ENCODE peak calls at places on chromosomes 12 and 14, in four cellular contexts. One of them, this sample, is unnamed. For H3K9me3, the result is how much of the 10 kb centered on the place peaks cover.

GRCh38 chr14:56108057-56108456 is 10.2 kb upstream of the PELI2 start:
- DNase-seq in effector memory CD4-positive, alpha-beta T cell: no peak
- DNase-seq in right cardiac atrium: no peak
- DNase-seq in cardiac muscle cell: no peak
- DNase-seq in this sample: no peak

GRCh38 chr12:11797317-11797913 is 147.9 kb downstream of the ETV6 start:
- DNase-seq in right cardiac atrium: peak
- DNase-seq in cardiac muscle cell: peak
- DNase-seq in effector memory CD4-positive, alpha-beta T cell: no peak
- DNase-seq in this sample: no peak

GRCh38 chr14:91387135-91387849 is 30.3 kb downstream of the CCDC88C start:
- DNase-seq in right cardiac atrium: no peak
- DNase-seq in effector memory CD4-positive, alpha-beta T cell: no peak
- DNase-seq in cardiac muscle cell: peak
- DNase-seq in this sample: no peak

GRCh38 chr12:121809712-121810116 is 5.9 kb downstream of the SETD1B start:
- DNase-seq in effector memory CD4-positive, alpha-beta T cell: no peak
- DNase-seq in right cardiac atrium: no peak
- DNase-seq in cardiac muscle cell: no peak
- DNase-seq in this sample: no peak

GRCh38 chr14:89165189-89165809 is 251.7 kb downstream of the FOXN3 start:
- DNase-seq in cardiac muscle cell: peak
- DNase-seq in effector memory CD4-positive, alpha-beta T cell: no peak
- DNase-seq in right cardiac atrium: peak
- DNase-seq in this sample: no peak

GRCh38 chr12:32819424-32819823 is 63.7 kb upstream of the YARS2 start:
- DNase-seq in right cardiac atrium: no peak
- DNase-seq in cardiac muscle cell: no peak
- DNase-seq in effector memory CD4-positive, alpha-beta T cell: no peak
- DNase-seq in this sample: no peak

GRCh38 chr12:4874671-4875070 is 35.0 kb upstream of the KCNA1 start:
- DNase-seq in right cardiac atrium: no peak
- DNase-seq in cardiac muscle cell: no peak
- DNase-seq in effector memory CD4-positive, alpha-beta T cell: no peak
- DNase-seq in this sample: no peak

GRCh38 chr14:37787879-37788494 is 192.6 kb downstream of the TTC6 start:
- DNase-seq in right cardiac atrium: no peak
- DNase-seq in cardiac muscle cell: no peak
- DNase-seq in effector memory CD4-positive, alpha-beta T cell: no peak
- DNase-seq in this sample: no peak

GRCh38 chr14:88195676-88196075 is 127.4 kb downstream of the KCNK10 start:
- DNase-seq in cardiac muscle cell: peak
- DNase-seq in right cardiac atrium: no peak
- DNase-seq in effector memory CD4-positive, alpha-beta T cell: no peak
- DNase-seq in this sample: no peak

GRCh38 chr12:57755454-57756372 is 810 bp downstream of the MARCHF9 start:
- DNase-seq in effector memory CD4-positive, alpha-beta T cell: no peak
- DNase-seq in cardiac muscle cell: no peak
- DNase-seq in right cardiac atrium: no peak
- DNase-seq in this sample: peak

GRCh38 chr12:118371354-118372282 is 1.1 kb downstream of the TAOK3 start:
- DNase-seq in effector memory CD4-positive, alpha-beta T cell: no peak
- DNase-seq in right cardiac atrium: peak
- DNase-seq in cardiac muscle cell: no peak
- DNase-seq in this sample: no peak

GRCh38 chr12:52247622-52248540 is 14.8 kb downstream of the KRT7 start:
- DNase-seq in effector memory CD4-positive, alpha-beta T cell: no peak
- DNase-seq in cardiac muscle cell: no peak
- DNase-seq in right cardiac atrium: no peak
- DNase-seq in this sample: no peak

GRCh38 chr12:94603434-94604068 is 46.8 kb downstream of the TMCC3 start:
- DNase-seq in effector memory CD4-positive, alpha-beta T cell: peak
- DNase-seq in right cardiac atrium: peak
- DNase-seq in cardiac muscle cell: no peak
- DNase-seq in this sample: peak

GRCh38 chr14:103549361-103550311 is 12.8 kb downstream of the BAG5 start:
- DNase-seq in cardiac muscle cell: no peak
- DNase-seq in effector memory CD4-positive, alpha-beta T cell: no peak
- DNase-seq in right cardiac atrium: no peak
- DNase-seq in this sample: no peak

GRCh38 chr12:116150001-116150400 is 127.5 kb downstream of the MED13L start:
- DNase-seq in right cardiac atrium: no peak
- DNase-seq in cardiac muscle cell: no peak
- DNase-seq in effector memory CD4-positive, alpha-beta T cell: no peak
- DNase-seq in this sample: no peak

GRCh38 chr14:69501362-69501964 is 16.9 kb downstream of the PLEKHD1 start:
- DNase-seq in cardiac muscle cell: peak
- DNase-seq in effector memory CD4-positive, alpha-beta T cell: no peak
- DNase-seq in right cardiac atrium: peak
- DNase-seq in this sample: no peak

GRCh38 chr12:43776498-43776897 is 17.7 kb downstream of the IRAK4 start:
- DNase-seq in cardiac muscle cell: peak
- DNase-seq in effector memory CD4-positive, alpha-beta T cell: no peak
- DNase-seq in right cardiac atrium: no peak
- DNase-seq in this sample: no peak

GRCh38 chr12:68119724-68120211 is 39.8 kb downstream of the IFNG start:
- DNase-seq in cardiac muscle cell: no peak
- DNase-seq in right cardiac atrium: no peak
- DNase-seq in effector memory CD4-positive, alpha-beta T cell: peak
- DNase-seq in this sample: no peak

GRCh38 chr12:111308473-111308872 is 60.4 kb downstream of the PHETA1 start:
- DNase-seq in effector memory CD4-positive, alpha-beta T cell: no peak
- DNase-seq in cardiac muscle cell: no peak
- DNase-seq in right cardiac atrium: no peak
- DNase-seq in this sample: no peak

GRCh38 chr12:124774462-124775167 is 89.0 kb downstream of the SCARB1 start:
- DNase-seq in right cardiac atrium: peak
- DNase-seq in effector memory CD4-positive, alpha-beta T cell: peak
- DNase-seq in cardiac muscle cell: peak
- DNase-seq in this sample: no peak

GRCh38 chr14:76929927-76930326 is 98.6 kb downstream of the IRF2BPL start:
- DNase-seq in effector memory CD4-positive, alpha-beta T cell: peak
- DNase-seq in cardiac muscle cell: no peak
- DNase-seq in right cardiac atrium: peak
- DNase-seq in this sample: peak

GRCh38 chr14:29906256-29906885 is 21.3 kb downstream of the PRKD1 start:
- DNase-seq in cardiac muscle cell: peak
- DNase-seq in right cardiac atrium: no peak
- DNase-seq in effector memory CD4-positive, alpha-beta T cell: no peak
- DNase-seq in this sample: no peak

GRCh38 chr12:106740813-106741212 is 33.7 kb upstream of the RIC8B start:
- DNase-seq in right cardiac atrium: no peak
- DNase-seq in effector memory CD4-positive, alpha-beta T cell: no peak
- DNase-seq in cardiac muscle cell: no peak
- DNase-seq in this sample: no peak

GRCh38 chr14:87944987-87945604 is 47.9 kb downstream of the GALC start:
- DNase-seq in cardiac muscle cell: peak
- DNase-seq in right cardiac atrium: no peak
- DNase-seq in effector memory CD4-positive, alpha-beta T cell: no peak
- DNase-seq in this sample: no peak

DNA sequence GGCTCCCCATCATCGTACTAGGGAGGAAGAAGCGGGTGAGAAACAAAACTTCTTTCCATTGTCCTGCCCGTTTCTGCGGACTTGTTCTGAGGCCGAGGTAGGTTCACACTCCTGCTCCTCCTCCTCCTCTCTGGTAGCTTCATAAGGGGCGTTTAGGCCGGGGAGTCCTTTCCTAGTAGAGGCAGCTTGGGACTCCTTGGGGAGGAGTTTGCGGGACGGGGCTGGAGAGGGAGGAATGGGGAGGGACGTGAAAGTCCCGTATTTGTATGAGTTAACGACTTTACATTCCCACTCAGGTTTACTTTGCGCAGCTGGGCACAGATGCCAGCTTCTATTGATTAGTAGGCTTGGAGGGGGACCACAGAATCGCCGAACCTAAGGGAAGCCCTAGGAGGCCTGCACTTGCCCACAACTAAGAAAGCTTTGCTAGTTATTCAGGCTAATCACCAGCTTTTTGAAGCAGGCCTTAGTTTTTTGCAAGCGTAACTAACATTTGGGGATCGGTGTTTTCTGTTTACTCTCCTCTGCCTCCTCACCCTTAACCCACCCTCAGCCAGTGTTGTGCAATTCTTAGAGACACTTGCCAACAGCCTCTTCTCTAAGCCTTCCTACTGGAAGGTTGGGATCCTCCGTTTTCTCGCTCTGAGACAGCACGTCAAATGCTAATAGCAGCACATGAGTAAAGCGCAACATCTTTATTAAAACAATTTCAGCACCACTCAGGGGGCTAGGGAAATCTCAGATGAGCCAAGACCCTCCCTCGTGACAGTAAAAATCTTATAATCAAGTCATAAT is 499 bp downstream of the RNASE4 start:
- DNase-seq in cardiac muscle cell: peak
- DNase-seq in right cardiac atrium: peak
- DNase-seq in effector memory CD4-positive, alpha-beta T cell: no peak
- DNase-seq in this sample: no peak
- H3K9me3 ChIP-seq in cardiac muscle cell: under half
- H3K9me3 ChIP-seq in right cardiac atrium: under half
- H3K9me3 ChIP-seq in effector memory CD4-positive, alpha-beta T cell: under half
- H3K9me3 ChIP-seq in this sample: under half

GRCh38 chr14:105899071-105899641 is 372.8 kb downstream of the TMEM121 start:
- DNase-seq in effector memory CD4-positive, alpha-beta T cell: no peak
- DNase-seq in right cardiac atrium: peak
- DNase-seq in cardiac muscle cell: no peak
- DNase-seq in this sample: no peak
- H3K9me3 ChIP-seq in effector memory CD4-positive, alpha-beta T cell: under half
- H3K9me3 ChIP-seq in right cardiac atrium: under half
- H3K9me3 ChIP-seq in cardiac muscle cell: under half
- H3K9me3 ChIP-seq in this sample: under half

DNA sequence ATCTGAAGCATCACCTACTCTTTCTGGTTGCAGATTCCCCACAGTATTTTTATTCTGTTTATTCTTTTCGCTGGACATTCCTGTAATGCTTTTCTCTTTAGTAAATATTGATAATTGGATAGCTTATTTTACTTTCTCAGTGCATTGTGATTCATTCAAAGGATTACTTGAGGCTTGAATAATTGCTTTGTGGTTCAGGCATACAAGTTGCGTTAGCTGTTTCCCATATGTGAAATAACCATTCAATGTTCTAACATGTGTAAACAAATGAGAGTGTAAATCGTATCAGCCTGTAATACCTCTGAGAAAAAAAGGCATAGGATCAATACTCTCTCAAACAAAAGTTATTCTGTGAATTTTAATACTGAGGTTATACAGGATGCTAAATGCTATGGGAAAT is 1004.2 kb upstream of the SEL1L start:
- DNase-seq in effector memory CD4-positive, alpha-beta T cell: no peak
- DNase-seq in right cardiac atrium: no peak
- DNase-seq in cardiac muscle cell: no peak
- DNase-seq in this sample: no peak
- H3K9me3 ChIP-seq in effector memory CD4-positive, alpha-beta T cell: under half
- H3K9me3 ChIP-seq in right cardiac atrium: under half
- H3K9me3 ChIP-seq in cardiac muscle cell: under half
- H3K9me3 ChIP-seq in this sample: under half

DNA sequence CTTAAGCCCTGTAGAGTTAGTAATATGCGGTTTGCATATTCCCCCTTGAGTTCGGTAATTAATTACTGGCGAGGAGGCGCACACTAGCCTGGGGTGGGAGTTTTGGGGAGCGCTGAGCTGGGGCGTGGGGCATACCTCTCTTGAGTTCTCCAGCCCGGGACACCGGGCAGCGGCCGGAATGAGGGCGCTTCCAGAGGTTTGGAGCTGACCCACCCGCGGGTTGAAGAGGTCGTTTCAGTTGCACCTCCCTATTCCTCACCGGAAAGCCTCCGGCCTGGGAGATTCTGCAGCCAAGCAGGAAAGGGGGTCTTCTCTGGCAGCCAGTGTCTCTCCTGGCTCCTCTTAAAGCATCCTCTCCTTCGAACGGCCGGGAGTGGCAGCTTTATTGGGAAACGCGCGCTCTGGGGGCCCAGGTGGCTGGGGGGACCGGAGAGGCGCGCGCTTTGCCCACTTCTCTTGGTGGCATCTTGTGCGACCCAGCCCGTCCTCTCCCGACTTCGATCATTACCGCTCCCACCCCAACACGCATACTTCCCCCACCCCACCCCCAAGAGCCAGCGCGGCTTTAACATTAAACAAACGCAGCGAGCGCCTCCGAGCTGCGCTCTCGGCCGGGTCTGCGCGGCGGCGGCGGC is 3.9 kb upstream of the LHX5 start:
- DNase-seq in cardiac muscle cell: no peak
- DNase-seq in right cardiac atrium: no peak
- DNase-seq in effector memory CD4-positive, alpha-beta T cell: no peak
- DNase-seq in this sample: no peak
- H3K9me3 ChIP-seq in cardiac muscle cell: under half
- H3K9me3 ChIP-seq in right cardiac atrium: under half
- H3K9me3 ChIP-seq in effector memory CD4-positive, alpha-beta T cell: under half
- H3K9me3 ChIP-seq in this sample: under half

DNA sequence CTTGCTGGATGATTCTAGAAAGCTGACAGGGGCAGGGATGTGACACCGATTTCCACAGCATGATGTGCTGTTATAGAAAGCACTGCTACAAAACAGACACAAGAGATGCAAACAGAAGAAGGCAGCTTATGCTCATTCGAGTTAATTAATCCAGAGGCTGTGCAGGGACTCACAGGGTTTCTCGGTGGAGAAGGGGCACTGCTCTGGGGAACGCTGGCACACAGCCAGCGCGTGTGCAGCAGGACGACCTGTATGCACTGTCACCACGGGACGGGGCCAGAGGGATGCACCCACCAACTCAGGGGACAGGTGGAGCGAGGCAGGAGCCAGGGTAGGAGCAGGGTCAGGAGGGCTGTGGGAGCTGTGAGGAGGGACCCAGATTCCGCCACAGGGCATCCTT is 143.5 kb downstream of the RIMBP2 start:
- DNase-seq in cardiac muscle cell: no peak
- DNase-seq in right cardiac atrium: no peak
- DNase-seq in effector memory CD4-positive, alpha-beta T cell: no peak
- DNase-seq in this sample: no peak
- H3K9me3 ChIP-seq in cardiac muscle cell: under half
- H3K9me3 ChIP-seq in right cardiac atrium: under half
- H3K9me3 ChIP-seq in effector memory CD4-positive, alpha-beta T cell: under half
- H3K9me3 ChIP-seq in this sample: under half

GRCh38 chr14:20144820-20145219 is 6.2 kb downstream of the OR4N5 start:
- DNase-seq in cardiac muscle cell: no peak
- DNase-seq in effector memory CD4-positive, alpha-beta T cell: no peak
- DNase-seq in right cardiac atrium: no peak
- DNase-seq in this sample: no peak
- H3K9me3 ChIP-seq in cardiac muscle cell: under half
- H3K9me3 ChIP-seq in effector memory CD4-positive, alpha-beta T cell: under half
- H3K9me3 ChIP-seq in right cardiac atrium: under half
- H3K9me3 ChIP-seq in this sample: under half

DNA sequence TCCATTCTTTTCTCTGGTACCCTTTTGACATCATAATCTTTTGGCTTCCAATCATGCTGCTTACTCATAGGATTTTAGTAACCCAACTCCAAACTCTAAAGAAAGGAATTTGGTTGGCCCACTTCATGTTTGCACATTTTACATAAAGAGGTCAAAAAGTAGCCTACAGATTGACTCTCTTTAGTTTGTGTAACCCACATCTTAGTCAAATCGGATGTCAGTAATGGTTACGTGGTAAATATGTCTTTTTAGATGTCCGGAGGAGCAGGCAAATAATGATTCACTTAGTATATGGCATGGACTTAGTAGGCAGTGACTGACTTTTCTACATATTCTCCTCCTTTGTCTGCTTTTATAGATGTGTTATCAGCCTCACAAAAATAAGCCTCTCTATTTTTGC is 711.6 kb upstream of the FOXG1 start:
- DNase-seq in cardiac muscle cell: no peak
- DNase-seq in right cardiac atrium: no peak
- DNase-seq in effector memory CD4-positive, alpha-beta T cell: no peak
- DNase-seq in this sample: no peak
- H3K9me3 ChIP-seq in cardiac muscle cell: under half
- H3K9me3 ChIP-seq in right cardiac atrium: under half
- H3K9me3 ChIP-seq in effector memory CD4-positive, alpha-beta T cell: under half
- H3K9me3 ChIP-seq in this sample: under half